ENCODE peak calls at places on chromosomes 4 and X, in eight cellular contexts. H is fibroblast of mammary gland, F is NCI-H1436, M is HuH-7.5, L is activated T-cell treated with anti-CD3 and anti-CD28 coated beads for 24 hours, P is NAMALWA, U is AG10803, Z is GM19239. W is an unnamed sample.
A peak's percentile ranks its signal among the peaks of the same experiment; 100 is the strongest.

GRCh38 chr4:120506536-120506935 is 416.0 kb downstream of the PRDM5 start:
- DNase-seq in H (no peak), F (no peak), M (no peak), L (no peak), P (no peak), U (no peak), Z (no peak), W (no peak)

GRCh38 chr4:73864365-73864764 is 4.8 kb upstream of the CXCL1 start:
- DNase-seq in H (no peak), F (no peak), M (no peak), L (no peak), P (peak; percentile 32), U (no peak), Z (no peak), W (no peak)

GRCh38 chrX:108020631-108021030 is 24.2 kb upstream of the VSIG1 start:
- DNase-seq in H (peak; percentile 26), F (no peak), M (no peak), L (no peak), P (peak; percentile 34), U (peak; percentile 1), Z (no peak), W (peak; percentile 17)

GRCh38 chr4:2977116-2978097 is 14.0 kb downstream of the GRK4 start:
- DNase-seq in H (peak; percentile 74), F (no peak), M (no peak), L (no peak), P (no peak), U (peak; percentile 44), Z (no peak), W (peak; percentile 48)

GRCh38 chr4:29704059-29704458 is 1016.1 kb upstream of the PCDH7 start:
- DNase-seq in H (no peak), F (no peak), M (no peak), L (no peak), P (no peak), U (no peak), Z (no peak), W (no peak)

GRCh38 chr4:82217986-82218715 is 155.6 kb downstream of the HNRNPD start:
- DNase-seq in H (no peak), F (peak; percentile 9), M (no peak), L (no peak), P (peak; percentile 50), U (no peak), Z (no peak), W (peak; percentile 16)

GRCh38 chrX:20139966-20140365 is 1.7 kb downstream of the EIF1AX start:
- DNase-seq in H (peak; percentile 90), F (no peak), M (no peak), L (no peak), P (no peak), U (peak; percentile 84), Z (no peak), W (peak; percentile 20)

GRCh38 chrX:12751887-12752286 is 39.3 kb upstream of the PRPS2 start:
- DNase-seq in H (no peak), F (no peak), M (no peak), L (no peak), P (no peak), U (no peak), Z (no peak), W (no peak)

GRCh38 chrX:10395179-10395578 is 225.2 kb downstream of the MID1 start:
- DNase-seq in H (peak; percentile 12), F (no peak), M (no peak), L (no peak), P (no peak), U (peak; percentile 46), Z (no peak), W (peak; percentile 6)

GRCh38 chr4:3792813-3793212 is 26.6 kb downstream of the ADRA2C start:
- DNase-seq in H (peak; percentile 1), F (no peak), M (no peak), L (no peak), P (peak; percentile 67), U (no peak), Z (no peak), W (no peak)

GRCh38 chrX:115023139-115023538 is 5.7 kb upstream of the IL13RA2 start:
- DNase-seq in H (peak; percentile 87), F (no peak), M (no peak), L (no peak), P (no peak), U (peak; percentile 69), Z (no peak), W (peak; percentile 24)

GRCh38 chrX:31423575-31424284 is 351.9 kb upstream of the FTHL17 start:
- DNase-seq in H (peak; percentile 58), F (peak; percentile 13), M (peak; percentile 13), L (no peak), P (peak; percentile 56), U (peak; percentile 68), Z (peak; percentile 1), W (peak; percentile 36)

GRCh38 chrX:49186125-49187027 is at the start of gene PRICKLE3:
- DNase-seq in H (peak; percentile 54), F (peak; percentile 43), M (peak; percentile 91), L (peak; percentile 56), P (peak; percentile 83), U (peak; percentile 52), Z (no peak), W (peak; percentile 63)

GRCh38 chr4:112910109-112910736 is 139.2 kb upstream of the ANK2 start:
- DNase-seq in H (peak; percentile 73), F (no peak), M (no peak), L (no peak), P (peak; percentile 70), U (peak; percentile 82), Z (no peak), W (peak; percentile 63)

GRCh38 chr4:76562161-76562560 is 127.1 kb downstream of the SHROOM3 start:
- DNase-seq in H (peak; percentile 69), F (no peak), M (no peak), L (no peak), P (no peak), U (peak; percentile 78), Z (no peak), W (peak; percentile 66)

GRCh38 chr4:6986067-6986780 is 56.9 kb upstream of the TADA2B start:
- DNase-seq in H (peak; percentile 71), F (no peak), M (peak; percentile 49), L (no peak), P (no peak), U (peak; percentile 77), Z (no peak), W (peak; percentile 62)

GRCh38 chr4:162347492-162348213 is 183.9 kb upstream of the FSTL5 start:
- DNase-seq in H (no peak), F (no peak), M (no peak), L (no peak), P (no peak), U (no peak), Z (no peak), W (no peak)

GRCh38 chr4:41205854-41206460 is 8.4 kb downstream of the APBB2 start:
- DNase-seq in H (no peak), F (no peak), M (no peak), L (no peak), P (no peak), U (peak; percentile 30), Z (no peak), W (no peak)

GRCh38 chrX:25202827-25203226 is 187.1 kb upstream of the ARX start:
- DNase-seq in H (no peak), F (no peak), M (no peak), L (no peak), P (no peak), U (no peak), Z (no peak), W (no peak)

GRCh38 chr4:118351851-118352827 is 664 bp downstream of the PRSS12 start:
- DNase-seq in H (peak; percentile 24), F (no peak), M (peak; percentile 10), L (no peak), P (no peak), U (no peak), Z (peak; percentile 21), W (peak; percentile 60)

GRCh38 chr4:124265701-124266100 is 446.8 kb downstream of the ANKRD50 start:
- DNase-seq in H (peak; percentile 52), F (no peak), M (no peak), L (no peak), P (no peak), U (no peak), Z (no peak), W (no peak)

GRCh38 chrX:110444996-110445395 is 86.3 kb downstream of the RTL9 start:
- DNase-seq in H (no peak), F (no peak), M (no peak), L (no peak), P (no peak), U (no peak), Z (no peak), W (no peak)

GRCh38 chr4:111070390-111070789 is 447.5 kb upstream of the PITX2 start:
- DNase-seq in H (peak; percentile 8), F (no peak), M (no peak), L (no peak), P (no peak), U (peak; percentile 69), Z (no peak), W (peak; percentile 20)

GRCh38 chrX:17595456-17596035 is 141.7 kb upstream of the SCML1 start:
- DNase-seq in H (peak; percentile 63), F (no peak), M (no peak), L (no peak), P (no peak), U (peak; percentile 69), Z (no peak), W (no peak)

GRCh38 chr4:31045724-31046318 is 325.7 kb downstream of the PCDH7 start:
- DNase-seq in H (peak; percentile 32), F (peak; percentile 8), M (no peak), L (no peak), P (peak; percentile 55), U (no peak), Z (no peak), W (no peak)

GRCh38 chrX:18873189-18873791 is 110.6 kb downstream of the PHKA2 start:
- DNase-seq in H (peak; percentile 82), F (no peak), M (no peak), L (no peak), P (no peak), U (peak; percentile 56), Z (no peak), W (peak; percentile 69)

GRCh38 chr4:173214661-173215060 is 46.0 kb downstream of the GALNT7 start:
- DNase-seq in H (peak; percentile 53), F (no peak), M (no peak), L (no peak), P (no peak), U (peak; percentile 59), Z (no peak), W (no peak)

GRCh38 chr4:131584587-131584986 is 1564.5 kb upstream of the PCDH10 start:
- DNase-seq in H (no peak), F (no peak), M (no peak), L (no peak), P (no peak), U (no peak), Z (no peak), W (no peak)

GRCh38 chrX:65582450-65583082 is 48.0 kb upstream of the LAS1L start:
- DNase-seq in H (no peak), F (no peak), M (no peak), L (no peak), P (no peak), U (no peak), Z (no peak), W (no peak)

GRCh38 chrX:44953734-44954502 is 80.9 kb downstream of the KDM6A start:
- DNase-seq in H (no peak), F (no peak), M (no peak), L (no peak), P (no peak), U (no peak), Z (no peak), W (no peak)

GRCh38 chr4:151921811-151922210 is 161.0 kb upstream of the GATB start:
- DNase-seq in H (peak; percentile 75), F (no peak), M (no peak), L (no peak), P (no peak), U (peak; percentile 39), Z (no peak), W (peak; percentile 33)

GRCh38 chr4:76718021-76718420 is 179.9 kb downstream of the SOWAHB start:
- DNase-seq in H (no peak), F (no peak), M (no peak), L (no peak), P (no peak), U (no peak), Z (no peak), W (no peak)

GRCh38 chr4:6751611-6752485 is 30.7 kb upstream of the KIAA0232 start:
- DNase-seq in H (no peak), F (no peak), M (peak; percentile 71), L (no peak), P (no peak), U (no peak), Z (peak; percentile 36), W (no peak)